ENCODE peak calls at places on chromosomes 13 and 19, in nine cellular contexts. One of them, this sample, is unnamed.

GRCh38 chr13:21095311-21095710 is 33.9 kb upstream of the LATS2 start:
- DNase-seq in PC-3: no peak
- DNase-seq in cardiac muscle cell: no peak
- DNase-seq in T follicular helper cell: no peak
- DNase-seq in endothelial cell: no peak
- DNase-seq in breast epithelium: no peak
- DNase-seq in anterior cingulate cortex: no peak
- DNase-seq in activated CD4-positive, alpha-beta T cell treated with anti-CD3 and anti-CD28 coated beads, Interleukin-2, amount 50 U/mL, for 24 hours: no peak
- DNase-seq in aorta: no peak
- DNase-seq in this sample: no peak

GRCh38 chr19:33418461-33418860 is 45.0 kb downstream of the CEBPG start:
- DNase-seq in anterior cingulate cortex: no peak
- DNase-seq in PC-3: no peak
- DNase-seq in cardiac muscle cell: no peak
- DNase-seq in activated CD4-positive, alpha-beta T cell treated with anti-CD3 and anti-CD28 coated beads, Interleukin-2, amount 50 U/mL, for 24 hours: no peak
- DNase-seq in aorta: peak; percentile 57
- DNase-seq in T follicular helper cell: no peak
- DNase-seq in endothelial cell: no peak
- DNase-seq in breast epithelium: no peak
- DNase-seq in this sample: no peak

GRCh38 chr19:8085606-8086464 is 33.3 kb downstream of the CCL25 start:
- DNase-seq in T follicular helper cell: no peak
- DNase-seq in activated CD4-positive, alpha-beta T cell treated with anti-CD3 and anti-CD28 coated beads, Interleukin-2, amount 50 U/mL, for 24 hours: no peak
- DNase-seq in PC-3: peak; percentile 77
- DNase-seq in endothelial cell: no peak
- DNase-seq in anterior cingulate cortex: no peak
- DNase-seq in cardiac muscle cell: no peak
- DNase-seq in breast epithelium: no peak
- DNase-seq in aorta: no peak
- DNase-seq in this sample: no peak

GRCh38 chr19:39428309-39429112 is 7.2 kb downstream of the RPS16 start:
- DNase-seq in cardiac muscle cell: peak; percentile 96
- DNase-seq in PC-3: no peak
- DNase-seq in T follicular helper cell: no peak
- DNase-seq in anterior cingulate cortex: no peak
- DNase-seq in aorta: peak; percentile 90
- DNase-seq in activated CD4-positive, alpha-beta T cell treated with anti-CD3 and anti-CD28 coated beads, Interleukin-2, amount 50 U/mL, for 24 hours: no peak
- DNase-seq in endothelial cell: peak; percentile 72
- DNase-seq in breast epithelium: no peak
- DNase-seq in this sample: peak; percentile 81

GRCh38 chr13:73060251-73061160 is 1.7 kb downstream of the KLF5 start:
- DNase-seq in T follicular helper cell: no peak
- DNase-seq in breast epithelium: no peak
- DNase-seq in aorta: no peak
- DNase-seq in anterior cingulate cortex: no peak
- DNase-seq in cardiac muscle cell: peak; percentile 75
- DNase-seq in endothelial cell: no peak
- DNase-seq in activated CD4-positive, alpha-beta T cell treated with anti-CD3 and anti-CD28 coated beads, Interleukin-2, amount 50 U/mL, for 24 hours: no peak
- DNase-seq in PC-3: peak; percentile 60
- DNase-seq in this sample: peak; percentile 28

GRCh38 chr19:46202872-46203860 is 26.4 kb upstream of the IGFL1 start:
- DNase-seq in activated CD4-positive, alpha-beta T cell treated with anti-CD3 and anti-CD28 coated beads, Interleukin-2, amount 50 U/mL, for 24 hours: no peak
- DNase-seq in anterior cingulate cortex: no peak
- DNase-seq in T follicular helper cell: no peak
- DNase-seq in endothelial cell: no peak
- DNase-seq in cardiac muscle cell: no peak
- DNase-seq in PC-3: peak; percentile 20
- DNase-seq in aorta: peak; percentile 39
- DNase-seq in breast epithelium: no peak
- DNase-seq in this sample: no peak

GRCh38 chr19:294819-295686 is 3.9 kb upstream of the PLPP2 start:
- DNase-seq in aorta: peak; percentile 83
- DNase-seq in breast epithelium: peak; percentile 62
- DNase-seq in T follicular helper cell: no peak
- DNase-seq in endothelial cell: peak; percentile 72
- DNase-seq in anterior cingulate cortex: no peak
- DNase-seq in cardiac muscle cell: peak; percentile 32
- DNase-seq in activated CD4-positive, alpha-beta T cell treated with anti-CD3 and anti-CD28 coated beads, Interleukin-2, amount 50 U/mL, for 24 hours: peak; percentile 24
- DNase-seq in PC-3: no peak
- DNase-seq in this sample: no peak

GRCh38 chr19:582497-583197 is 7.0 kb upstream of the HCN2 start:
- DNase-seq in cardiac muscle cell: peak; percentile 37
- DNase-seq in endothelial cell: no peak
- DNase-seq in activated CD4-positive, alpha-beta T cell treated with anti-CD3 and anti-CD28 coated beads, Interleukin-2, amount 50 U/mL, for 24 hours: no peak
- DNase-seq in breast epithelium: no peak
- DNase-seq in PC-3: no peak
- DNase-seq in T follicular helper cell: no peak
- DNase-seq in anterior cingulate cortex: no peak
- DNase-seq in aorta: peak; percentile 77
- DNase-seq in this sample: no peak

GRCh38 chr13:45749026-45749759 is 47.1 kb downstream of the CBY2 start:
- DNase-seq in T follicular helper cell: no peak
- DNase-seq in aorta: no peak
- DNase-seq in breast epithelium: no peak
- DNase-seq in cardiac muscle cell: no peak
- DNase-seq in endothelial cell: no peak
- DNase-seq in activated CD4-positive, alpha-beta T cell treated with anti-CD3 and anti-CD28 coated beads, Interleukin-2, amount 50 U/mL, for 24 hours: no peak
- DNase-seq in PC-3: no peak
- DNase-seq in anterior cingulate cortex: no peak
- DNase-seq in this sample: no peak

GRCh38 chr19:10402441-10403038 is 802 bp downstream of the CDC37 start:
- DNase-seq in endothelial cell: peak; percentile 80
- DNase-seq in activated CD4-positive, alpha-beta T cell treated with anti-CD3 and anti-CD28 coated beads, Interleukin-2, amount 50 U/mL, for 24 hours: no peak
- DNase-seq in aorta: no peak
- DNase-seq in anterior cingulate cortex: no peak
- DNase-seq in cardiac muscle cell: peak; percentile 59
- DNase-seq in T follicular helper cell: no peak
- DNase-seq in PC-3: peak; percentile 58
- DNase-seq in breast epithelium: no peak
- DNase-seq in this sample: no peak

GRCh38 chr19:17775991-17776803 is 18.7 kb upstream of the B3GNT3 start:
- DNase-seq in PC-3: peak; percentile 37
- DNase-seq in cardiac muscle cell: peak; percentile 62
- DNase-seq in anterior cingulate cortex: no peak
- DNase-seq in T follicular helper cell: no peak
- DNase-seq in aorta: no peak
- DNase-seq in endothelial cell: no peak
- DNase-seq in activated CD4-positive, alpha-beta T cell treated with anti-CD3 and anti-CD28 coated beads, Interleukin-2, amount 50 U/mL, for 24 hours: no peak
- DNase-seq in breast epithelium: no peak
- DNase-seq in this sample: no peak

GRCh38 chr19:19385900-19386339 is 19.6 kb upstream of the GATAD2A start:
- DNase-seq in endothelial cell: peak; percentile 70
- DNase-seq in cardiac muscle cell: no peak
- DNase-seq in T follicular helper cell: peak; percentile 36
- DNase-seq in aorta: peak; percentile 85
- DNase-seq in PC-3: no peak
- DNase-seq in breast epithelium: no peak
- DNase-seq in activated CD4-positive, alpha-beta T cell treated with anti-CD3 and anti-CD28 coated beads, Interleukin-2, amount 50 U/mL, for 24 hours: peak; percentile 29
- DNase-seq in anterior cingulate cortex: no peak
- DNase-seq in this sample: peak; percentile 30

GRCh38 chr19:40341601-40342482 is 6.4 kb downstream of the C19orf47 start:
- DNase-seq in anterior cingulate cortex: peak; percentile 30
- DNase-seq in T follicular helper cell: no peak
- DNase-seq in aorta: peak; percentile 87
- DNase-seq in endothelial cell: no peak
- DNase-seq in activated CD4-positive, alpha-beta T cell treated with anti-CD3 and anti-CD28 coated beads, Interleukin-2, amount 50 U/mL, for 24 hours: no peak
- DNase-seq in PC-3: no peak
- DNase-seq in cardiac muscle cell: no peak
- DNase-seq in breast epithelium: peak; percentile 91
- DNase-seq in this sample: no peak

GRCh38 chr19:49559928-49560327 is 20.4 kb downstream of the NOSIP start:
- DNase-seq in aorta: no peak
- DNase-seq in cardiac muscle cell: no peak
- DNase-seq in anterior cingulate cortex: no peak
- DNase-seq in T follicular helper cell: no peak
- DNase-seq in PC-3: no peak
- DNase-seq in breast epithelium: no peak
- DNase-seq in endothelial cell: no peak
- DNase-seq in activated CD4-positive, alpha-beta T cell treated with anti-CD3 and anti-CD28 coated beads, Interleukin-2, amount 50 U/mL, for 24 hours: no peak
- DNase-seq in this sample: no peak

GRCh38 chr13:111251646-111252448 is 68.6 kb upstream of the TEX29 start:
- DNase-seq in cardiac muscle cell: no peak
- DNase-seq in breast epithelium: no peak
- DNase-seq in endothelial cell: no peak
- DNase-seq in aorta: no peak
- DNase-seq in PC-3: no peak
- DNase-seq in T follicular helper cell: no peak
- DNase-seq in anterior cingulate cortex: no peak
- DNase-seq in activated CD4-positive, alpha-beta T cell treated with anti-CD3 and anti-CD28 coated beads, Interleukin-2, amount 50 U/mL, for 24 hours: no peak
- DNase-seq in this sample: no peak

GRCh38 chr19:752652-753517 is 2.0 kb downstream of the MISP start:
- DNase-seq in cardiac muscle cell: peak; percentile 73
- DNase-seq in PC-3: peak; percentile 94
- DNase-seq in T follicular helper cell: no peak
- DNase-seq in anterior cingulate cortex: no peak
- DNase-seq in endothelial cell: no peak
- DNase-seq in activated CD4-positive, alpha-beta T cell treated with anti-CD3 and anti-CD28 coated beads, Interleukin-2, amount 50 U/mL, for 24 hours: no peak
- DNase-seq in breast epithelium: peak; percentile 71
- DNase-seq in aorta: peak; percentile 80
- DNase-seq in this sample: peak; percentile 76

GRCh38 chr13:111897846-111898215 is 169.1 kb upstream of the SOX1 start:
- DNase-seq in aorta: no peak
- DNase-seq in anterior cingulate cortex: no peak
- DNase-seq in endothelial cell: no peak
- DNase-seq in PC-3: no peak
- DNase-seq in activated CD4-positive, alpha-beta T cell treated with anti-CD3 and anti-CD28 coated beads, Interleukin-2, amount 50 U/mL, for 24 hours: no peak
- DNase-seq in breast epithelium: no peak
- DNase-seq in T follicular helper cell: no peak
- DNase-seq in cardiac muscle cell: no peak
- DNase-seq in this sample: no peak

GRCh38 chr13:30224732-30225131 is 82.6 kb downstream of the KATNAL1 start:
- DNase-seq in endothelial cell: no peak
- DNase-seq in T follicular helper cell: no peak
- DNase-seq in aorta: no peak
- DNase-seq in cardiac muscle cell: peak; percentile 22
- DNase-seq in breast epithelium: no peak
- DNase-seq in anterior cingulate cortex: no peak
- DNase-seq in activated CD4-positive, alpha-beta T cell treated with anti-CD3 and anti-CD28 coated beads, Interleukin-2, amount 50 U/mL, for 24 hours: peak; percentile 3
- DNase-seq in PC-3: peak; percentile 57
- DNase-seq in this sample: no peak

GRCh38 chr13:98435356-98435755 is 141.6 kb downstream of the STK24 start:
- DNase-seq in cardiac muscle cell: no peak
- DNase-seq in activated CD4-positive, alpha-beta T cell treated with anti-CD3 and anti-CD28 coated beads, Interleukin-2, amount 50 U/mL, for 24 hours: no peak
- DNase-seq in breast epithelium: no peak
- DNase-seq in anterior cingulate cortex: no peak
- DNase-seq in T follicular helper cell: no peak
- DNase-seq in PC-3: no peak
- DNase-seq in aorta: no peak
- DNase-seq in endothelial cell: no peak
- DNase-seq in this sample: no peak

GRCh38 chr13:41001695-41002094 is 17.4 kb downstream of the ELF1 start:
- DNase-seq in anterior cingulate cortex: no peak
- DNase-seq in PC-3: no peak
- DNase-seq in endothelial cell: no peak
- DNase-seq in T follicular helper cell: no peak
- DNase-seq in breast epithelium: no peak
- DNase-seq in cardiac muscle cell: no peak
- DNase-seq in aorta: no peak
- DNase-seq in activated CD4-positive, alpha-beta T cell treated with anti-CD3 and anti-CD28 coated beads, Interleukin-2, amount 50 U/mL, for 24 hours: no peak
- DNase-seq in this sample: no peak

GRCh38 chr13:110233181-110233641 is 73.7 kb downstream of the COL4A1 start:
- DNase-seq in cardiac muscle cell: peak; percentile 95
- DNase-seq in aorta: peak; percentile 75
- DNase-seq in anterior cingulate cortex: no peak
- DNase-seq in endothelial cell: no peak
- DNase-seq in T follicular helper cell: no peak
- DNase-seq in breast epithelium: no peak
- DNase-seq in activated CD4-positive, alpha-beta T cell treated with anti-CD3 and anti-CD28 coated beads, Interleukin-2, amount 50 U/mL, for 24 hours: no peak
- DNase-seq in PC-3: peak; percentile 66
- DNase-seq in this sample: peak; percentile 66

GRCh38 chr13:31020996-31021395 is 88.5 kb downstream of the TEX26 start:
- DNase-seq in cardiac muscle cell: no peak
- DNase-seq in PC-3: no peak
- DNase-seq in aorta: no peak
- DNase-seq in endothelial cell: no peak
- DNase-seq in T follicular helper cell: no peak
- DNase-seq in activated CD4-positive, alpha-beta T cell treated with anti-CD3 and anti-CD28 coated beads, Interleukin-2, amount 50 U/mL, for 24 hours: no peak
- DNase-seq in breast epithelium: no peak
- DNase-seq in anterior cingulate cortex: no peak
- DNase-seq in this sample: no peak

GRCh38 chr19:41131186-41131585 is 17.0 kb downstream of the CYP2F1 start:
- DNase-seq in PC-3: no peak
- DNase-seq in aorta: peak; percentile 51
- DNase-seq in anterior cingulate cortex: no peak
- DNase-seq in T follicular helper cell: no peak
- DNase-seq in activated CD4-positive, alpha-beta T cell treated with anti-CD3 and anti-CD28 coated beads, Interleukin-2, amount 50 U/mL, for 24 hours: no peak
- DNase-seq in cardiac muscle cell: no peak
- DNase-seq in breast epithelium: no peak
- DNase-seq in endothelial cell: no peak
- DNase-seq in this sample: no peak

This sample was measured in ovary.